ENCODE peak calls at places on chromosomes 4 and X, in seven cellular contexts. V is PC-3, K is fibroblast of lung, X is NT2/D1, H is SK-N-SH, G is HepG2, B is MM.1S. Z is an unnamed sample.
A peak's percentile ranks its signal among the peaks of the same experiment; 100 is the strongest.

GRCh38 chr4:151197258-151197657 is 79.7 kb upstream of the PRSS48 start:
- DNase-seq in V (peak; percentile 9), K (peak; percentile 70), X (no peak), H (no peak), G (no peak), B (no peak), Z (no peak)

GRCh38 chrX:78652971-78653822 is 5.9 kb downstream of the RTL3 start:
- DNase-seq in V (peak; percentile 88), K (peak; percentile 75), X (no peak), H (no peak), G (peak; percentile 73), B (peak; percentile 15), Z (no peak)

GRCh38 chrX:11269006-11269405 is 24.2 kb upstream of the AMELX start:
- DNase-seq in V (no peak), K (no peak), X (no peak), H (no peak), G (no peak), B (no peak), Z (no peak)

GRCh38 chr4:165308174-165308573 is 19.3 kb upstream of the MSMO1 start:
- DNase-seq in V (peak; percentile 25), K (peak; percentile 58), X (no peak), H (no peak), G (no peak), B (no peak), Z (no peak)

GRCh38 chrX:110241816-110242215 is 76.1 kb downstream of the AMMECR1 start:
- DNase-seq in V (peak; percentile 57), K (peak; percentile 41), X (no peak), H (no peak), G (no peak), B (no peak), Z (peak; percentile 18)

GRCh38 chr4:136967069-136967468 is 565.2 kb downstream of the PCDH18 start:
- DNase-seq in V (peak; percentile 74), K (no peak), X (no peak), H (no peak), G (no peak), B (no peak), Z (no peak)

GRCh38 chr4:87333267-87333666 is 10.6 kb upstream of the HSD17B13 start:
- DNase-seq in V (no peak), K (no peak), X (no peak), H (no peak), G (no peak), B (no peak), Z (no peak)

GRCh38 chr4:28444886-28445496 is 1584.3 kb downstream of the STIM2 start:
- DNase-seq in V (peak; percentile 30), K (peak; percentile 20), X (no peak), H (no peak), G (no peak), B (no peak), Z (no peak)

GRCh38 chr4:123481034-123481433 is 84.4 kb downstream of the SPRY1 start:
- DNase-seq in V (peak; percentile 72), K (peak; percentile 46), X (no peak), H (no peak), G (no peak), B (no peak), Z (no peak)

GRCh38 chr4:42396361-42397255 is 680 bp upstream of the SHISA3 start:
- DNase-seq in V (peak; percentile 25), K (no peak), X (no peak), H (no peak), G (no peak), B (no peak), Z (no peak)

GRCh38 chr4:6910960-6911874 is 1.6 kb downstream of the TBC1D14 start:
- DNase-seq in V (no peak), K (no peak), X (no peak), H (no peak), G (no peak), B (no peak), Z (no peak)
- H3K4me3 ChIP-seq in V (peak overlapping the region; percentile 78), K (peak overlapping the region; percentile 78), X (peak overlapping the region; percentile 62), H (no peak overlapping the region), G (peak overlapping the region; percentile 92), B (no peak overlapping the region), Z (peak overlapping the region; percentile 48)

GRCh38 chrX:134692990-134693389 is 34.7 kb upstream of the PLAC1 start:
- DNase-seq in V (peak; percentile 74), K (peak; percentile 38), X (no peak), H (no peak), G (no peak), B (no peak), Z (no peak)
- H3K9ac ChIP-seq in V (no peak overlapping the region), K (no peak overlapping the region), X (no peak overlapping the region), H (peak overlapping the region; percentile 10), G (no peak overlapping the region), B (no peak overlapping the region), Z (no peak overlapping the region)

GRCh38 chr4:183342541-183343533 is 20.6 kb upstream of the CLDN24 start:
- DNase-seq in V (no peak), K (no peak), X (no peak), H (peak; percentile 48), G (no peak), B (no peak), Z (no peak)
- H3K4me3 ChIP-seq in V (no peak overlapping the region), K (peak overlapping the region; percentile 7), X (no peak overlapping the region), H (no peak overlapping the region), G (no peak overlapping the region), B (no peak overlapping the region), Z (no peak overlapping the region)

DNA sequence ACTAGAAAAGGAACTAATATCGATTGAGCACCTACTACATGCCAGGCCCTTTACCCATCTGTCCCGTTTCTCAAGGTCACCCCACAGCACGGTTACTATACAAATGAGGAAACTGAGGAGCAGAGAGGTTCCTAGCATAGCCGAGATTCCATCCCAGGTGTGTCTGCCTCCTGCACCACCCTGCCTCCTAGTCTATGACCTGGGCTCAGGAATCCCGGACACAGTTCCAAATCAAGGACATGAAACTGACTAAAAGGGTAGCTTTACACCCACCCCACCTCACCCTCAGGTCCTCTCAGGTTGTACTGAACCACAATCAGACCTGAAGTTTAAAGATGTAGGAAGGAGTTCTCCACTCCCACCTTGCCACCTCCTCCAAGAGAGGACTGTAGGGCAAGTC is 55.6 kb downstream of the APBB2 start:
- DNase-seq in V (no peak), K (no peak), X (no peak), H (no peak), G (no peak), B (no peak), Z (no peak)
- H3K9ac ChIP-seq in V (no peak overlapping the region), K (no peak overlapping the region), X (no peak overlapping the region), H (no peak overlapping the region), G (no peak overlapping the region), B (no peak overlapping the region), Z (no peak overlapping the region)

DNA sequence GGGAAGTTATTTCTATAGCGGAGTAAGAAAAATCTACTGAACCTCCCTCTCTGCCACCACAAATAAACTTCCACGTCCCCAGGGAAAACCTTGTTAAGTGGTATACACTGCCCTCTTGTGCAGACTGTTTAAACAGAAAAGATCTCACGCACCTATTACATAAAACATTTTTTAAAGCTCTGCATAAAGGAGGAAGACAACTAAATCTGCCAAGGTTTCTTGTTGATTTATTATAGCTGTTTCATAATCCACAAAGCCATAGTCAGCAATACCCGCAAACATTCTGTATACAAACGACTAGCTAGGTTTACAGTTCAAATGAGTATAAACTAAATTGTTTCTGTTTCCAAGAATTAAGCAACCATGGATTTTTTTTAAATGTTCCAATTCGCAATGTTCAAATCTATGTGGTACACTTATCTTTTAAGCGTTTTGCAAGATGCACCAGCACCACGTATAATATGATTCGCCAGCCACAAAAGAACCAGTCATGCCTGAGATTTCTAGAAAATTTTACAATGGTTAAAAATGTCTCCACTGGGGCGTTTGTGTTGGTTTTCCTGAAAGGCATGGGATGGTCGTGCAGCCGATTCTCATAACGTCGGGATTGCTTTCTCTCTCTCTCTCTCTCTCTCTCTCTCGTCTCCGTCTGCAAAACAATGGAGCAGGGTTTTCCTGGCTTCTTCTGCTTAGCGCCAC is 164.6 kb downstream of the PRKX start:
- DNase-seq in V (peak; percentile 48), K (peak; percentile 80), X (no peak), H (peak; percentile 14), G (peak; percentile 0), B (no peak), Z (no peak)
- H3K4me3 ChIP-seq in V (peak overlapping the region; percentile 46), K (peak overlapping the region; percentile 45), X (peak overlapping the region; percentile 28), H (peak overlapping the region; percentile 20), G (no peak overlapping the region), B (no peak overlapping the region), Z (no peak overlapping the region)

GRCh38 chr4:153421980-153422379 is 44.2 kb upstream of the TMEM131L start:
- DNase-seq in V (no peak), K (no peak), X (no peak), H (no peak), G (no peak), B (no peak), Z (no peak)
- H3K9ac ChIP-seq in V (no peak overlapping the region), K (no peak overlapping the region), X (no peak overlapping the region), H (no peak overlapping the region), G (no peak overlapping the region), B (no peak overlapping the region), Z (no peak overlapping the region)

DNA sequence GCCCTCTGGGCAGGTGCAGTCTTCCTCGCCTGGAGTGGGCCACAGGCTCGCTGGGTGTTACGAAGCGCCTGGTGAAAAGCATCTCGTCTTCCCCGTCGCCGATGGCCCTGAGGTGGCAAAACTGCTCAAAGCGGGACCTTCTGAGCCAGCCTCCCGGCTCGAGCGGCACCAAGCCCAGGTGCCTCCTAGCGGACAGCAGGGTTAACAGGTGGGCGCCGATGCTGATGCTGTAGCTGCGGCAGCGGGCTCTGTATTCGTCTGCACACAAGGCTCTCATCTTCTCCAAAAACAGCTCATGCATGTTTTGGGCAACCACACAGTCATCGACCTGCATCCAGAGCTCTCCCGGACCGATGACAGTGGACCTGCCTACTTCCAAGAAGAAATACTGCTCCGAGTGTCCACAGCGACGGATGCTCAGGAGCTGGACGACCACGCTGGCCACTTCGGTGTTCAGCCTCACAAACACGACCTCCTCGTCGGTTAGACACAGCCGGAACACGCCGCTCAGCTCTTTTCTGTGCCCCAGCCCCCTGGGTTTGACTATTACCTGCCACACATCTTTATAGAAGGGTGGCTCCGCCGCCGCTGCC is 1.2 kb downstream of the IRS4 start:
- DNase-seq in V (no peak), K (no peak), X (no peak), H (peak; percentile 32), G (no peak), B (no peak), Z (no peak)
- H3K4me3 ChIP-seq in V (no peak overlapping the region), K (no peak overlapping the region), X (peak overlapping the region; percentile 58), H (no peak overlapping the region), G (no peak overlapping the region), B (no peak overlapping the region), Z (no peak overlapping the region)

DNA sequence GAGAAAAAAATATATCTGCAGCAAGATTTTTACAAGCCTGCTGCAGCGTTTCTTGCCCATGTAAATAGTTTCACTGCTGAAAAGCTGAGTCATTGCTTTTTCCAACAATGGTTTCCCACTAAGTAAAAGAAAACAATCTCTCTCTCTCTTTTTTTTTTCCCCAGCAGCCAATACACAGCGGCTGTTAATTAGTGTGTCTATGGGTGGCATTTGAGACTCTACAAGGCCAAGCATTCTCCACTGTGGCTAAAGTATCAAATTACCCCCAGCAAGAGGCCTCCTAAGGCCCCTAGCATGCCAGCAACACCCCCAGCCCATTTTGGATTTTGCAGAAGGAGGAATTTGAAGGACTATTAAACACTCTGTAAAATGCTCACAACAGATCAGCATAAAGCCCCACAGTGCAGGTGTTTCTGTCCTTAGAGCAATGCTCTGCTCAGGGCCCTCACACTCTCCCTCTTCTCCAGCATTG is 837.4 kb downstream of the TRIML1 start:
- DNase-seq in V (peak; percentile 50), K (peak; percentile 58), X (peak; percentile 68), H (no peak), G (no peak), B (peak; percentile 68), Z (no peak)
- H3K9ac ChIP-seq in V (no peak overlapping the region), K (no peak overlapping the region), X (no peak overlapping the region), H (no peak overlapping the region), G (no peak overlapping the region), B (peak overlapping the region; percentile 28), Z (no peak overlapping the region)